ENCODE peak calls at places on chromosomes 3 and 15, in five cellular contexts. B, P, Q, H and M are unnamed samples.

GRCh38 chr3:20173844-20174410 is 12.1 kb downstream of the SGO1 start:
- DNase-seq in B (no peak), P (no peak), Q (no peak), H (no peak), M (no peak)

GRCh38 chr3:151256761-151257160 is 21.6 kb downstream of the P2RY14 start:
- DNase-seq in B (no peak), P (no peak), Q (no peak), H (no peak), M (no peak)

GRCh38 chr3:67656614-67657013 is 2.2 kb upstream of the SUCLG2 start:
- DNase-seq in B (no peak), P (no peak), Q (no peak), H (no peak), M (no peak)

GRCh38 chr15:36252117-36252711 is 327.2 kb upstream of the CDIN1 start:
- DNase-seq in B (no peak), P (no peak), Q (no peak), H (no peak), M (no peak)

GRCh38 chr3:131636266-131636775 is 133.6 kb upstream of the MRPL3 start:
- DNase-seq in B (no peak), P (no peak), Q (no peak), H (no peak), M (no peak)

GRCh38 chr3:71484452-71484851 is 99.1 kb downstream of the FOXP1 start:
- DNase-seq in B (no peak), P (no peak), Q (no peak), H (no peak), M (no peak)

GRCh38 chr15:71201471-71201870 is 86.2 kb downstream of the THSD4 start:
- DNase-seq in B (no peak), P (no peak), Q (no peak), H (no peak), M (no peak)

GRCh38 chr3:114823061-114823460 is 324.0 kb downstream of the ZBTB20 start:
- DNase-seq in B (no peak), P (no peak), Q (no peak), H (no peak), M (no peak)

GRCh38 chr3:118501152-118501551 is 533.5 kb downstream of the IGSF11 start:
- DNase-seq in B (peak; percentile 71), P (no peak), Q (no peak), H (no peak), M (peak; percentile 5)

GRCh38 chr15:67850995-67851535 is 11.2 kb upstream of the RNU6-1 start:
- DNase-seq in B (no peak), P (no peak), Q (no peak), H (peak; percentile 30), M (no peak)

GRCh38 chr3:167626490-167626889 is 27.3 kb downstream of the WDR49 start:
- DNase-seq in B (no peak), P (no peak), Q (no peak), H (no peak), M (no peak)

GRCh38 chr15:33358303-33358702 is 47.5 kb downstream of the RYR3 start:
- DNase-seq in B (no peak), P (peak; percentile 63), Q (no peak), H (no peak), M (no peak)

GRCh38 chr3:152193673-152194267 is 75.0 kb upstream of the MBNL1 start:
- DNase-seq in B (no peak), P (no peak), Q (no peak), H (no peak), M (no peak)

GRCh38 chr3:12395349-12396012 is 88.8 kb upstream of the TSEN2 start:
- DNase-seq in B (no peak), P (no peak), Q (no peak), H (peak; percentile 48), M (no peak)

GRCh38 chr3:5181479-5182141 is 5.9 kb upstream of the EDEM1 start:
- DNase-seq in B (no peak), P (no peak), Q (no peak), H (no peak), M (no peak)

GRCh38 chr3:1374471-1374870 is 281.6 kb downstream of the CNTN6 start:
- DNase-seq in B (no peak), P (peak; percentile 33), Q (no peak), H (no peak), M (no peak)

GRCh38 chr15:94174399-94174802 is 57.0 kb upstream of the MCTP2 start:
- DNase-seq in B (no peak), P (no peak), Q (no peak), H (no peak), M (peak; percentile 96)

GRCh38 chr15:63372753-63373152 is 8.9 kb downstream of the CA12 start:
- DNase-seq in B (no peak), P (no peak), Q (no peak), H (no peak), M (peak; percentile 32)

GRCh38 chr3:52444860-52445793 is at the start of gene SEMA3G:
- DNase-seq in B (peak; percentile 90), P (no peak), Q (peak; percentile 56), H (peak; percentile 33), M (peak; percentile 73)

GRCh38 chr15:48360841-48361240 is 29.6 kb downstream of the DUT start:
- DNase-seq in B (no peak), P (no peak), Q (no peak), H (no peak), M (peak; percentile 53)

GRCh38 chr3:107217161-107217560 is 160.1 kb upstream of the CCDC54 start:
- DNase-seq in B (no peak), P (no peak), Q (no peak), H (peak; percentile 72), M (peak; percentile 93)

GRCh38 chr3:78013653-78014052 is 973.8 kb downstream of the ROBO2 start:
- DNase-seq in B (no peak), P (no peak), Q (no peak), H (no peak), M (no peak)

GRCh38 chr15:39239562-39239961 is 341.3 kb upstream of the THBS1 start:
- DNase-seq in B (no peak), P (no peak), Q (no peak), H (no peak), M (peak; percentile 47)

GRCh38 chr3:146839727-146840126 is 234.6 kb upstream of the PLSCR5 start:
- DNase-seq in B (no peak), P (no peak), Q (no peak), H (no peak), M (no peak)

GRCh38 chr3:43638594-43639447 is 17.0 kb upstream of the ANO10 start:
- DNase-seq in B (peak; percentile 44), P (no peak), Q (no peak), H (peak; percentile 7), M (no peak)

GRCh38 chr3:40337136-40338108 is 27.9 kb downstream of the EIF1B start:
- DNase-seq in B (no peak), P (no peak), Q (no peak), H (no peak), M (no peak)

GRCh38 chr3:104687362-104687761 is 679.3 kb upstream of the ALCAM start:
- DNase-seq in B (no peak), P (no peak), Q (no peak), H (no peak), M (no peak)

GRCh38 chr15:50415752-50416404 is 8.3 kb upstream of the USP8 start:
- DNase-seq in B (peak; percentile 39), P (no peak), Q (no peak), H (no peak), M (peak; percentile 57)

GRCh38 chr3:86175593-86175992 is 815.4 kb downstream of the VGLL3 start:
- DNase-seq in B (peak; percentile 56), P (no peak), Q (peak; percentile 61), H (no peak), M (no peak)

GRCh38 chr15:92097473-92098178 is 244.1 kb downstream of the SLCO3A1 start:
- DNase-seq in B (peak; percentile 85), P (peak; percentile 68), Q (no peak), H (peak; percentile 22), M (peak; percentile 20)

GRCh38 chr3:114221165-114221880 is 16.1 kb downstream of the ZNF80 start:
- DNase-seq in B (no peak), P (no peak), Q (no peak), H (no peak), M (no peak)

DNA sequence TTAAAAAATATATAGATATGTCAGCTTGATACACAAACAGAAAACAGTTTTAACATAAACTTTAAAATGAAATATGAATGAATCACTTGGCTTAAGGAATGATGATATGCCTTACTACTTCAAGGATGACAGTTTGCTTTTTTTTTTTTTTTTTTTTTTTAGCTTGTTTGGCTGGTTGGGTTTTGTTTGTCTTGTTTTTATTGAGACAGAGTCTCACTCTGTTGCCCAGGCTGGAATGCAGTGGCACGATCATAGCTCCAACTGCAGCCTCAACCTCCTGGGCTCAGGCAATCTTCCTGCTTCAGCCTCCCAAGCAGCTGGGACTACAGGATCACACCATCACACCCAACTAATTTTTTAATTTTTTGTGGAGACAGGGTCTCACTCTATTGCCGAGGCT is 14.5 kb downstream of the LRRC2 start:
- DNase-seq in B (no peak), P (no peak), Q (no peak), H (no peak), M (no peak)
- H2BK5ac ChIP-seq in B (no peak overlapping the region), P (no peak overlapping the region), Q (no peak overlapping the region), H (no peak overlapping the region), M (no peak overlapping the region)

GRCh38 chr15:58684036-58684700 is 65.3 kb downstream of the ADAM10 start:
- DNase-seq in B (no peak), P (peak; percentile 77), Q (no peak), H (no peak), M (no peak)
- H2BK12ac ChIP-seq in B (no peak overlapping the region), P (no peak overlapping the region), Q (no peak overlapping the region), H (no peak overlapping the region), M (no peak overlapping the region)

GRCh38 chr15:78301813-78302212 is 2.4 kb upstream of the SKIC8 start:
- DNase-seq in B (no peak), P (no peak), Q (no peak), H (no peak), M (peak; percentile 9)
- H3K4me1 ChIP-seq in B (no peaks in the 10 kb centered on the region), P (peaks cover 2% of the 10 kb centered on the region), Q (no peaks in the 10 kb centered on the region), H (peaks cover 4% of the 10 kb centered on the region), M (peaks cover 32% of the 10 kb centered on the region)

GRCh38 chr3:187739561-187740445 is 5.5 kb downstream of the BCL6 start:
- DNase-seq in B (peak; percentile 86), P (peak; percentile 83), Q (no peak), H (peak; percentile 82), M (peak; percentile 95)
- H2BK5ac ChIP-seq in B (no peak overlapping the region), P (no peak overlapping the region), Q (peak overlapping the region; percentile 19), H (peak overlapping the region; percentile 47), M (no peak overlapping the region)

DNA sequence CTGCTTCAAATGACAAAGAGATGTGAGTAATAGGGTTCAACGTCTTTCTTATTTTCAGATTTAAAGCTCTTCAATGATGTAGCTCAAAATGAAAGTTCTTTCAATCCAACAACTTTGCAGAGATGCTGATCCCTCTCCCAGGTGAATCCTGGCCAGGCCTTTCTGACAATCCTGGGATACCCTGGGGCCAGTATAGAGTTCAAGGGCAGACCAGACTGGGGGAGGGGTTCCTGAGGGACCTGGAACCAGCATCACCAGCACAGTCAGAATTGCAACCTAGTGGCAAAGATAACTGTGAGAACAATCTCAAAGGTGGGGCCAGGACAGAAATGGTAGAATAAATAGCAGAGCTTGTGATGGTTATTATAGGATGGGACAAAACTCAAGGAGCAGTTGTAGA is 19.7 kb upstream of the NCK1 start:
- DNase-seq in B (peak; percentile 31), P (no peak), Q (no peak), H (no peak), M (no peak)
- H2BK12ac ChIP-seq in B (no peak overlapping the region), P (no peak overlapping the region), Q (no peak overlapping the region), H (no peak overlapping the region), M (no peak overlapping the region)